ENCODE peak calls at places on chromosome 16, in seven cellular contexts. L, J, C, U, K, Y and O are unnamed samples.
A peak's percentile ranks its signal among the peaks of the same experiment; 100 is the strongest.

GRCh38 chr16:77302249-77302648 is 103.0 kb downstream of the SYCE1L start:
- DNase-seq in L (no peak), J (no peak), C (no peak), U (no peak), K (no peak), Y (no peak), O (no peak)

GRCh38 chr16:14088155-14088753 is 17.1 kb downstream of the MRTFB start:
- DNase-seq in L (no peak), J (no peak), C (no peak), U (no peak), K (no peak), Y (peak; percentile 24), O (no peak)

GRCh38 chr16:21684199-21684598 is 20.4 kb downstream of the OTOA start:
- DNase-seq in L (no peak), J (no peak), C (no peak), U (no peak), K (no peak), Y (peak; percentile 4), O (no peak)

GRCh38 chr16:61382435-61382834 is 653.8 kb downstream of the CDH8 start:
- DNase-seq in L (no peak), J (no peak), C (no peak), U (no peak), K (no peak), Y (no peak), O (no peak)

GRCh38 chr16:82882982-82883863 is 256.5 kb downstream of the CDH13 start:
- DNase-seq in L (no peak), J (no peak), C (no peak), U (no peak), K (no peak), Y (no peak), O (no peak)

GRCh38 chr16:59878479-59878878 is 1144.4 kb upstream of the GOT2 start:
- DNase-seq in L (no peak), J (no peak), C (peak; percentile 79), U (no peak), K (peak; percentile 61), Y (peak; percentile 35), O (peak; percentile 86)

GRCh38 chr16:24883714-24884151 is 38.0 kb downstream of the SLC5A11 start:
- DNase-seq in L (no peak), J (no peak), C (no peak), U (no peak), K (no peak), Y (no peak), O (no peak)

GRCh38 chr16:56841659-56842058 is 23.3 kb upstream of the SLC12A3 start:
- DNase-seq in L (no peak), J (no peak), C (no peak), U (no peak), K (no peak), Y (no peak), O (no peak)

GRCh38 chr16:19771040-19771439 is 53.0 kb downstream of the IQCK start:
- DNase-seq in L (no peak), J (no peak), C (no peak), U (no peak), K (no peak), Y (no peak), O (no peak)

DNA sequence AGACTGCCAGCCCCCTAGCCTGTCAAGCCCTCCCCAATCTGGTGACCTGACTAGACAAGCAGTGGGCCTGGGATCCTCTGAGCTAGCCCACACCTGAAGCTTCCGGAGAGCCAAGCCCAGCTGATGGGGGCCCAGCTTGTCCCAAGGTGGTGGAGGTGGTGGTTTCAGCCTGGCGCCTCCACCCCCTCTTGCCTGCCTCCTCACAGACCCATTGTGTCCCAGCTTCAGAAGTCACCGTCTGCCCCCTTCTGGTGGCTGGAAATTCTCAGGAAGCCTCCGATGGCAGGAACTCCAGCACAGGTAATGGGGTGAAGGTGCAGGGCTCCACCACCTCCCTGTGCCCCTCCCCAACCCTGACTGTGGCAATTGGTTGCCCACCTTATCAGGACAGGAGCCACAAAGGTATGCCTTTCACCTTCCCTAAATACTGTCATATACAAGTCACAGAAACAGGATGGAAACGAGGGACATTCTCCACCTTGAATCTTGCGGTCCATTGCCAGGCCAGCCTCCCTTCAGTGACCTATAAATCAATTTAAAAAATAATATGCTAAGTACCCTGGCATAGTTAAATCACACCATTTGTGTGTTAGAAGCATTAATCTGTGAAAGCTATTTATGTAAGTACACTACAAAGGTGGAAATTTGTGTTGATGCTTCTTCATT is 66.0 kb upstream of the ZNF423 start:
- DNase-seq in L (peak; percentile 40), J (no peak), C (peak; percentile 45), U (peak; percentile 76), K (peak; percentile 62), Y (peak; percentile 62), O (peak; percentile 8)
- TF ChIP-seq CTCF in L (no peak), J (peak; percentile 39), C (peak; percentile 75), U (peak; percentile 50), K (peak; percentile 41), Y (peak; percentile 73), O (peak; percentile 74)

GRCh38 chr16:50201784-50202183 is 48.7 kb downstream of the TENT4B start:
- DNase-seq in L (no peak), J (no peak), C (no peak), U (no peak), K (no peak), Y (no peak), O (no peak)

GRCh38 chr16:50207652-50208051 is 54.5 kb downstream of the TENT4B start:
- DNase-seq in L (no peak), J (no peak), C (peak; percentile 74), U (no peak), K (no peak), Y (peak; percentile 43), O (no peak)

GRCh38 chr16:50204426-50205108 is 51.5 kb downstream of the TENT4B start:
- DNase-seq in L (no peak), J (no peak), C (no peak), U (no peak), K (no peak), Y (no peak), O (no peak)

GRCh38 chr16:50202926-50203624 is 50.0 kb downstream of the TENT4B start:
- DNase-seq in L (no peak), J (no peak), C (peak; percentile 95), U (no peak), K (no peak), Y (peak; percentile 95), O (peak; percentile 70)

GRCh38 chr16:50203681-50204080 is 50.6 kb downstream of the TENT4B start:
- DNase-seq in L (no peak), J (no peak), C (no peak), U (no peak), K (no peak), Y (no peak), O (no peak)
- H3K4me3 ChIP-seq in L (no peak overlapping the region), J (no peak overlapping the region), C (no peak overlapping the region), U (no peak overlapping the region), K (no peak overlapping the region), Y (no peak overlapping the region), O (no peak overlapping the region)

GRCh38 chr16:66689282-66689681 is 7.3 kb downstream of the CMTM4 start:
- DNase-seq in L (no peak), J (no peak), C (no peak), U (no peak), K (no peak), Y (no peak), O (no peak)
- TF ChIP-seq CTCF in L (no peak), J (no peak), C (no peak), U (no peak), K (no peak), Y (no peak), O (no peak)

GRCh38 chr16:86630471-86630870 is 52.1 kb downstream of the FOXL1 start:
- DNase-seq in L (no peak), J (peak; percentile 44), C (no peak), U (no peak), K (no peak), Y (no peak), O (no peak)

GRCh38 chr16:86632944-86633343 is 54.6 kb downstream of the FOXL1 start:
- DNase-seq in L (no peak), J (no peak), C (no peak), U (no peak), K (no peak), Y (no peak), O (no peak)

GRCh38 chr16:86631441-86631840 is 53.1 kb downstream of the FOXL1 start:
- DNase-seq in L (no peak), J (no peak), C (no peak), U (no peak), K (no peak), Y (no peak), O (no peak)

GRCh38 chr16:86634290-86634689 is 55.9 kb downstream of the FOXL1 start:
- DNase-seq in L (no peak), J (no peak), C (peak; percentile 33), U (no peak), K (no peak), Y (peak; percentile 40), O (no peak)

GRCh38 chr16:86632206-86632605 is 53.9 kb downstream of the FOXL1 start:
- DNase-seq in L (no peak), J (peak; percentile 43), C (no peak), U (no peak), K (no peak), Y (no peak), O (no peak)
- H3K4me3 ChIP-seq in L (no peak overlapping the region), J (no peak overlapping the region), C (no peak overlapping the region), U (no peak overlapping the region), K (no peak overlapping the region), Y (no peak overlapping the region), O (no peak overlapping the region)

DNA sequence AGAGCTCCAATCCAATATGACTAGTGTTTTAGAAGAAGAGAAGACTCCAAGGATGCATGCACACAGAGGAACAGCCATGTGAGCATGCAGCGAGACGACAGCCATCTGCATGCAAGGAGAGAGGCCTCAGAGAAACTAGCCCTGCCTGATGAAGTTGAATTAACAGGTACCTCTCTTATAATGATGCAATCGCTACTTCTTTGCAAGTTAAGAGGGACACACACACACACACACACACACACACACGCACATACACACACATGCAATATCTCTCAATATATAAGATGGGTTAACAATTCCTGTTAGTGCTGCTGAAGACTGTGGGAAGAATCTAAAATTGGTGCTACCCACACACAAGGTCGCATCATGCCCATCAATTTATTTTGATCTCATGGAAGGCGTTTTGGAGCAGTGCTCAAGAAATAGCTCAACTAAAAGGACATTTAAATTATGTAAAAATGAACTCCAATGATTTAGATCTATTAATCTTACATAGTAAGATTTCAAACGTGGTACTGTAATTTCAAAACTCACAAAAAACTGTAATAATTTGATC is 7.0 kb upstream of the GINS3 start:
- DNase-seq in L (no peak), J (no peak), C (no peak), U (no peak), K (no peak), Y (no peak), O (no peak)
- TF ChIP-seq CTCF in L (no peak), J (no peak), C (no peak), U (no peak), K (no peak), Y (no peak), O (no peak)

GRCh38 chr16:2147981-2148671 is at the start of gene RAB26:
- DNase-seq in L (peak; percentile 89), J (peak; percentile 92), C (peak; percentile 44), U (peak; percentile 93), K (peak; percentile 95), Y (peak; percentile 48), O (peak; percentile 69)
- H3K4me3 ChIP-seq in L (peak within 1 kb of the TSS; percentile 62), J (peak within 1 kb of the TSS; percentile 24), C (peak within 1 kb of the TSS; percentile 17), U (peak within 1 kb of the TSS; percentile 71), K (peak within 1 kb of the TSS; percentile 53), Y (peak within 1 kb of the TSS; percentile 41), O (peak within 1 kb of the TSS; percentile 43)

GRCh38 chr16:58638148-58639036 is 8.8 kb upstream of the CNOT1 start:
- DNase-seq in L (peak; percentile 24), J (no peak), C (peak; percentile 81), U (no peak), K (peak; percentile 45), Y (peak; percentile 84), O (peak; percentile 76)
- TF ChIP-seq CTCF in L (no peak), J (no peak), C (peak; percentile 61), U (no peak), K (no peak), Y (peak; percentile 52), O (peak; percentile 63)

GRCh38 chr16:46649571-46649970 is 28.4 kb upstream of the SHCBP1 start:
- DNase-seq in L (peak; percentile 58), J (no peak), C (peak; percentile 46), U (no peak), K (no peak), Y (peak; percentile 49), O (no peak)
- H3K4me3 ChIP-seq in L (peak overlapping the region; percentile 64), J (no peak overlapping the region), C (peak overlapping the region; percentile 27), U (no peak overlapping the region), K (peak overlapping the region; percentile 26), Y (no peak overlapping the region), O (no peak overlapping the region)